ENCODE peak calls at places on chromosome 16, in four cellular contexts. X is stomach, T is SK-N-SH, I is colonic mucosa. B is an unnamed sample.

GRCh38 chr16:12538667-12539081 is 265.0 kb downstream of the CPPED1 start:
- DNase-seq in T (peak; percentile 31), X (no peak), I (no peak), B (no peak)

GRCh38 chr16:20884240-20884556 is 16.0 kb downstream of the DCUN1D3 start:
- DNase-seq in X (no peak), I (no peak), T (no peak), B (no peak)

GRCh38 chr16:65480276-65480675 is 358.4 kb upstream of the CDH11 start:
- DNase-seq in T (no peak), X (no peak), I (no peak), B (no peak)

GRCh38 chr16:15951852-15952251 is 2.4 kb downstream of the ABCC1 start:
- DNase-seq in X (no peak), I (no peak), T (no peak), B (no peak)

GRCh38 chr16:48676836-48677235 is 66.9 kb upstream of the N4BP1 start:
- DNase-seq in T (no peak), X (no peak), I (no peak), B (no peak)

GRCh38 chr16:82195917-82196494 is 26.0 kb upstream of the MPHOSPH6 start:
- DNase-seq in I (no peak), X (no peak), T (no peak), B (no peak)

GRCh38 chr16:3262517-3262916 is 6.1 kb upstream of the MEFV start:
- DNase-seq in X (no peak), I (no peak), T (no peak), B (no peak)

GRCh38 chr16:4136229-4136813 is 20.1 kb upstream of the ADCY9 start:
- DNase-seq in I (peak; percentile 70), X (peak; percentile 82), T (no peak), B (no peak)

GRCh38 chr16:57234707-57235092 is 10.4 kb upstream of the ARL2BP start:
- DNase-seq in X (no peak), I (no peak), T (no peak), B (no peak)

GRCh38 chr16:3822366-3823045 is 58.0 kb downstream of the CREBBP start:
- DNase-seq in I (no peak), T (no peak), X (no peak), B (no peak)

GRCh38 chr16:83901101-83901500 is 2.2 kb downstream of the MLYCD start:
- DNase-seq in X (no peak), I (no peak), T (no peak), B (no peak)

GRCh38 chr16:18969855-18970240 is 13.9 kb upstream of the TMC7 start:
- DNase-seq in T (no peak), I (no peak), X (no peak), B (no peak)

GRCh38 chr16:12002447-12003006 is 26.0 kb downstream of the SNX29 start:
- DNase-seq in I (no peak), T (no peak), X (no peak), B (no peak)

GRCh38 chr16:3872216-3872895 is 8.2 kb downstream of the CREBBP start:
- DNase-seq in X (no peak), T (no peak), I (no peak), B (no peak)

GRCh38 chr16:20218093-20218492 is 109.2 kb downstream of the GP2 start:
- DNase-seq in X (no peak), I (no peak), T (no peak), B (no peak)

GRCh38 chr16:391885-392335 is 5.1 kb upstream of the NME4 start:
- DNase-seq in T (peak; percentile 82), X (peak; percentile 60), I (peak; percentile 69), B (peak; percentile 85)

GRCh38 chr16:23748630-23749029 is 6.2 kb upstream of the CHP2 start:
- DNase-seq in T (no peak), I (no peak), X (no peak), B (no peak)

GRCh38 chr16:48321307-48322036 is 63.7 kb downstream of the SIAH1 start:
- DNase-seq in T (no peak), I (no peak), X (no peak), B (no peak)

GRCh38 chr16:71504901-71505300 is 15.8 kb upstream of the ZNF19 start:
- DNase-seq in T (no peak), X (no peak), I (no peak), B (no peak)

GRCh38 chr16:85986931-85987749 is 88.2 kb downstream of the IRF8 start:
- DNase-seq in X (no peak), I (peak; percentile 49), T (peak; percentile 78), B (peak; percentile 43)

GRCh38 chr16:24826096-24826690 is 19.6 kb upstream of the SLC5A11 start:
- DNase-seq in X (no peak), I (no peak), T (no peak), B (no peak)

GRCh38 chr16:31700530-31701388 is 172.8 kb upstream of the ZNF267 start:
- DNase-seq in I (peak; percentile 95), X (peak; percentile 92), T (peak; percentile 77), B (no peak)

GRCh38 chr16:57372372-57373116 is at the start of gene CX3CL1:
- DNase-seq in I (peak; percentile 81), T (peak; percentile 92), X (peak; percentile 40), B (peak; percentile 90)

GRCh38 chr16:88067530-88068411 is 116.5 kb downstream of the BANP start:
- DNase-seq in T (no peak), X (no peak), I (no peak), B (no peak)

GRCh38 chr16:75329933-75330332 is 78.5 kb upstream of the BCAR1 start:
- DNase-seq in T (no peak), I (no peak), X (no peak), B (no peak)

GRCh38 chr16:77868478-77868877 is 80.1 kb downstream of the VAT1L start:
- DNase-seq in I (no peak), X (no peak), T (no peak), B (no peak)

GRCh38 chr16:695355-696089 is 5.3 kb upstream of the WDR24 start:
- DNase-seq in I (peak; percentile 96), T (no peak), X (peak; percentile 76), B (no peak)

GRCh38 chr16:52128407-52128806 is 418.5 kb downstream of the TOX3 start:
- DNase-seq in T (no peak), I (no peak), X (no peak), B (no peak)

DNA sequence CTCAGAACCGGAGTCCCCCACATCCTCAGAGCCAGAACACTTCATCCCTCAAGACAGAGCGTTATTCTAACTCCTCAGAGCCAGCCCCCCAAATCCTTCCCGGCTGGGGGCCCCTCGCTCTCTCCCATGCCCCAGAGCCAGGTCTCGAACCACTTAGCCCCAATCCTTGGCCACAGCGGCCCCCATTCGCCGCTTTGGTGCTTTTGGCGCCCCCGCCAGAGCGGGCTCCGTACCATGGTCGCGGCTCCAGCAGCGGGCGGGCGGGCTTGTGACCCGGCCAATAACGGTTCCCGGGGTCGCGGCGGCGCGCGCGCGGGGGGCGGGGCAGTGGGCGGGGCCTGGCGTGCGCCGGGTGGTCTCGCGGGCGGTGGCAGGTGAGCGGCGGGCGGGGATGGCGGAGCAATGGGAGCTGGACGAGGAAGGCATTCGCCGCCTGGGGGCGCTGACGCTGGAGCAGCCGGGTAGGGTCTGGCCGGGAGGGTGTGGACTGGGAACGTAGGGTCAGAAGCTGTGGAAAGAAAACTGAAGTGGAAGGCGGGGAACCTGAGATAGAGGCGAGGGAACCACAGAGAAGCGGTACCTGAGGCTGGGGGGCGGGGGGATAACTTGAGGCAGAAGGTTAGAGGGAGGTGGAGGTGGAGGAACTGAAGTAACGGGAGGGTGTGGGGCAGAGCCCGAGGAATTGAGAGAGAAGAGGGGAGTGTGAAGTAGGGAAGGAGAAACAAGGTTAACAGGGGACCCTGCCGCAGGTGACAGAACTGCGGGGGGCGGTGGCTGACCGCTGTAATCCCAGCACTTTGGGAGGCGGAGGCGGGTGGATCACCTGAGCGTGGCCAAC is at the start of the genes KCTD19 and LRRC36:
- DNase-seq in T (peak; percentile 98), I (peak; percentile 77), X (peak; percentile 78), B (peak; percentile 91)
- TF ChIP-seq CTCF in T (peak; percentile 59), I (no peak), X (peak; percentile 65), B (peak; percentile 60)

GRCh38 chr16:29748077-29748759 is 2.4 kb upstream of the C16orf54 start:
- DNase-seq in I (peak; percentile 27), X (no peak), T (no peak), B (no peak)

GRCh38 chr16:29757950-29758466 is 12.2 kb upstream of the C16orf54 start:
- DNase-seq in X (no peak), I (no peak), T (no peak), B (no peak)

GRCh38 chr16:29756654-29757053 is 10.9 kb upstream of the C16orf54 start:
- DNase-seq in T (no peak), I (no peak), X (no peak), B (no peak)

DNA sequence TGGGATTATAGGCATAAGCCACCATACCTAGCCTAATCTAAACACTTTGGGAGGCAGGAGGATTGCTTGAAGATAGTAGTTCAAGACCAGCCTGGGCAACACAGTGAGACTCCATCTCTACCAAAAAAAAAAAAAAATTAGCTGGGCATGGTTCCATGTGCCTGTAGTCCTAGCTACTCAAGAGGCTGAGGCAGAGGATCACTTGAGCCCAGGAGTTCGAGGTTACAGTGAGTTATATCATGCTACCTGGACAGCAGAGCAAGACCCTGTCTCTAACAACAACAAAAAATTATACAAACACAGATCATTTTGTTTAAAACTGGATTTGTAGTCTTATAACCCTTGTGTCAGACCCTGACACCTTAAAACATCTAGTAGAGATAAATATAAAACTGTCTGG is 7.7 kb upstream of the C16orf54 start:
- DNase-seq in X (no peak), I (no peak), T (no peak), B (no peak)
- H3K4me3 ChIP-seq in X (no peak overlapping the region), I (no peak overlapping the region), T (no peak overlapping the region), B (no peak overlapping the region)

GRCh38 chr16:55499281-55499680 is 9.6 kb upstream of the LPCAT2 start:
- DNase-seq in X (no peak), I (peak; percentile 12), T (no peak), B (no peak)
- H3K4me1 ChIP-seq in X (peaks cover 70% of the 10 kb centered on the region), I (peaks cover 19% of the 10 kb centered on the region), T (peaks cover 85% of the 10 kb centered on the region), B (peaks cover 73% of the 10 kb centered on the region)

DNA sequence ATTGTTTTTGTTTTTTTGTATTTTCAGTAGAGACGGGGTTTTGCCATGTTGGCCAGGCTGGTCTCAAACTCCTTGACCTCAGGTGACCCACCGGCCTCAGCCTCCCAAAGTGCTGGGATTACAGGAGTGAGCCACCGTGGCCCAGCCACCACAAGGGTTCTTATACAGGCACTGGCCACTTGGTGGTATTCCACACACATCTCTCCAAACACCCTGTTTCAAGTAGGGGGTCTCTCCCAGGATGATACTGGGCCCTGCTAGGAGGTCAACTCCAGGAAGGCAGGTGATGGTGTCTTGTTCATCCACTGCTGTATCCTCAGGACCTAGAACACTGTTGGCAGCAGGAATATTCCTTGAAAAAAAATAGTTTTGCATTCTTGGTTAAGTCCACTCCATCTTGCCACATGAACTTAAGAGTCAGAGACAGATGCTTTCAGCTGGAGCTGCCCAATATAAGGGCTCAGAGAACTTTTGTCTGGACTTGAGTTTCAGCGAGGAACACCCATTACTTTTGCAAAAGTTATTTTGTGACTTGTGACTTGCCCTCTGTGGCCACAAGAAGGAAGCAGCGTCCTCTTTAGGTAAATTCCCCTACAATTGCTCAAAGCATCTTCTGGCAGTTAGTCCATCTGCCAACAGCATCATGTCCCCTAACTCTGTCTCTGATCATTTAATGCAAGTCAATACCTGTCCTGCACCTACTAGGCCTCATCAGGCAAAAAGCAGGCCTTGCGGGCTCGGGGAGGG is 7.4 kb upstream of the EEF2K start:
- DNase-seq in T (no peak), I (no peak), X (no peak), B (no peak)
- TF ChIP-seq CTCF in T (no peak), I (no peak), X (no peak), B (no peak)